ENCODE peak calls at places on chromosomes 12 and 14, in six cellular contexts. One of them, this sample, is unnamed.

GRCh38 chr12:127726928-127727327 is 540.0 kb upstream of the TMEM132C start:
- DNase-seq in thoracic aorta: no peak
- DNase-seq in fibroblast of pulmonary artery: no peak
- DNase-seq in retinal pigment epithelial cell: no peak
- DNase-seq in adrenal gland: no peak
- DNase-seq in cardiac fibroblast: no peak
- DNase-seq in this sample: no peak

GRCh38 chr14:97185186-97185585 is 388.0 kb downstream of the VRK1 start:
- DNase-seq in adrenal gland: no peak
- DNase-seq in thoracic aorta: no peak
- DNase-seq in retinal pigment epithelial cell: no peak
- DNase-seq in fibroblast of pulmonary artery: no peak
- DNase-seq in cardiac fibroblast: no peak
- DNase-seq in this sample: no peak

GRCh38 chr12:47087088-47087688 is 7.4 kb upstream of the AMIGO2 start:
- DNase-seq in adrenal gland: no peak
- DNase-seq in fibroblast of pulmonary artery: peak; percentile 66
- DNase-seq in retinal pigment epithelial cell: no peak
- DNase-seq in thoracic aorta: no peak
- DNase-seq in cardiac fibroblast: peak; percentile 57
- DNase-seq in this sample: no peak

GRCh38 chr12:109879332-109880048 is 851 bp downstream of the GLTP start:
- DNase-seq in thoracic aorta: no peak
- DNase-seq in fibroblast of pulmonary artery: peak; percentile 24
- DNase-seq in adrenal gland: no peak
- DNase-seq in retinal pigment epithelial cell: no peak
- DNase-seq in cardiac fibroblast: peak; percentile 26
- DNase-seq in this sample: no peak

GRCh38 chr12:6914246-6914947 is at the start of gene ENO2:
- DNase-seq in cardiac fibroblast: peak; percentile 58
- DNase-seq in fibroblast of pulmonary artery: peak; percentile 47
- DNase-seq in retinal pigment epithelial cell: no peak
- DNase-seq in thoracic aorta: peak; percentile 60
- DNase-seq in adrenal gland: peak; percentile 68
- DNase-seq in this sample: peak; percentile 78

GRCh38 chr12:17853054-17853453 is 236.9 kb downstream of the RERGL start:
- DNase-seq in thoracic aorta: no peak
- DNase-seq in fibroblast of pulmonary artery: no peak
- DNase-seq in retinal pigment epithelial cell: no peak
- DNase-seq in cardiac fibroblast: no peak
- DNase-seq in adrenal gland: no peak
- DNase-seq in this sample: no peak

GRCh38 chr14:50820786-50821185 is 10.2 kb downstream of the NIN start:
- DNase-seq in thoracic aorta: no peak
- DNase-seq in fibroblast of pulmonary artery: no peak
- DNase-seq in adrenal gland: no peak
- DNase-seq in retinal pigment epithelial cell: no peak
- DNase-seq in cardiac fibroblast: no peak
- DNase-seq in this sample: no peak

GRCh38 chr14:57266060-57266459 is 2.6 kb downstream of the EXOC5 start:
- DNase-seq in adrenal gland: no peak
- DNase-seq in retinal pigment epithelial cell: no peak
- DNase-seq in fibroblast of pulmonary artery: peak; percentile 36
- DNase-seq in thoracic aorta: no peak
- DNase-seq in cardiac fibroblast: no peak
- DNase-seq in this sample: peak; percentile 18

GRCh38 chr12:29614926-29615325 is 117.4 kb upstream of the OVCH1 start:
- DNase-seq in retinal pigment epithelial cell: no peak
- DNase-seq in cardiac fibroblast: no peak
- DNase-seq in fibroblast of pulmonary artery: no peak
- DNase-seq in thoracic aorta: no peak
- DNase-seq in adrenal gland: no peak
- DNase-seq in this sample: peak; percentile 38

GRCh38 chr14:67457782-67458181 is 30.7 kb downstream of the TMEM229B start:
- DNase-seq in fibroblast of pulmonary artery: no peak
- DNase-seq in retinal pigment epithelial cell: peak; percentile 13
- DNase-seq in thoracic aorta: no peak
- DNase-seq in adrenal gland: peak; percentile 67
- DNase-seq in cardiac fibroblast: no peak
- DNase-seq in this sample: peak; percentile 8

GRCh38 chr12:109541412-109541725 is 31.9 kb downstream of the MMAB start:
- DNase-seq in cardiac fibroblast: no peak
- DNase-seq in thoracic aorta: no peak
- DNase-seq in fibroblast of pulmonary artery: no peak
- DNase-seq in retinal pigment epithelial cell: no peak
- DNase-seq in adrenal gland: peak; percentile 48
- DNase-seq in this sample: peak; percentile 76

GRCh38 chr14:24080888-24081738 is 9.8 kb downstream of the CPNE6 start:
- DNase-seq in retinal pigment epithelial cell: peak; percentile 25
- DNase-seq in thoracic aorta: no peak
- DNase-seq in fibroblast of pulmonary artery: no peak
- DNase-seq in adrenal gland: no peak
- DNase-seq in cardiac fibroblast: peak; percentile 12
- DNase-seq in this sample: peak; percentile 56

GRCh38 chr12:121223283-121223946 is 13.5 kb downstream of the P2RX4 start:
- DNase-seq in cardiac fibroblast: peak; percentile 22
- DNase-seq in adrenal gland: no peak
- DNase-seq in thoracic aorta: no peak
- DNase-seq in fibroblast of pulmonary artery: no peak
- DNase-seq in retinal pigment epithelial cell: no peak
- DNase-seq in this sample: no peak

GRCh38 chr12:101607894-101608293 is 13.1 kb downstream of the MYBPC1 start:
- DNase-seq in thoracic aorta: no peak
- DNase-seq in retinal pigment epithelial cell: no peak
- DNase-seq in fibroblast of pulmonary artery: no peak
- DNase-seq in cardiac fibroblast: no peak
- DNase-seq in adrenal gland: no peak
- DNase-seq in this sample: no peak

DNA sequence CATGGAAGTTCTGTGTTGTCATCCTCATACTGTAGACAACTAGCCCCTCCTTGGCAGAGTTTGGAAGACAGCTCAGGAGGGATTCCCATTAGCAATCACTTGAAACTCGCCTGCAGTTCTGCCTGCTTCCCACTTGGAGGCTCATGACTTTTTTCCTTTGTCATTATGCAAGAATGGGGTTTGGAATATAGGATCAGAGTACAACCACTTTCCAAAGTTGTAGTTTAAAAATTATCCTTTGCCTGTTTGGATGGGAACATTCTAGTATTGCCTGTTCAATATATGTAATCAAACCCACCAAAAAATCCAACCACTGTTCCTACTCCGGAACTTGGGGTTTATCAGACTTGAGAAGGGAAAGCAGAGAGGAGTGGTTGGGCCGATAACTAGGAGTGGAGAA is 2.1 kb upstream of the GPD1 start:
- DNase-seq in thoracic aorta: no peak
- DNase-seq in cardiac fibroblast: peak; percentile 57
- DNase-seq in retinal pigment epithelial cell: no peak
- DNase-seq in fibroblast of pulmonary artery: peak; percentile 64
- DNase-seq in adrenal gland: no peak
- DNase-seq in this sample: peak; percentile 48
- TF ChIP-seq CTCF in thoracic aorta: peak; percentile 39
- TF ChIP-seq CTCF in cardiac fibroblast: peak; percentile 51
- TF ChIP-seq CTCF in retinal pigment epithelial cell: peak; percentile 63
- TF ChIP-seq CTCF in fibroblast of pulmonary artery: peak; percentile 64
- TF ChIP-seq CTCF in adrenal gland: peak; percentile 40
- TF ChIP-seq CTCF in this sample: peak; percentile 50

DNA sequence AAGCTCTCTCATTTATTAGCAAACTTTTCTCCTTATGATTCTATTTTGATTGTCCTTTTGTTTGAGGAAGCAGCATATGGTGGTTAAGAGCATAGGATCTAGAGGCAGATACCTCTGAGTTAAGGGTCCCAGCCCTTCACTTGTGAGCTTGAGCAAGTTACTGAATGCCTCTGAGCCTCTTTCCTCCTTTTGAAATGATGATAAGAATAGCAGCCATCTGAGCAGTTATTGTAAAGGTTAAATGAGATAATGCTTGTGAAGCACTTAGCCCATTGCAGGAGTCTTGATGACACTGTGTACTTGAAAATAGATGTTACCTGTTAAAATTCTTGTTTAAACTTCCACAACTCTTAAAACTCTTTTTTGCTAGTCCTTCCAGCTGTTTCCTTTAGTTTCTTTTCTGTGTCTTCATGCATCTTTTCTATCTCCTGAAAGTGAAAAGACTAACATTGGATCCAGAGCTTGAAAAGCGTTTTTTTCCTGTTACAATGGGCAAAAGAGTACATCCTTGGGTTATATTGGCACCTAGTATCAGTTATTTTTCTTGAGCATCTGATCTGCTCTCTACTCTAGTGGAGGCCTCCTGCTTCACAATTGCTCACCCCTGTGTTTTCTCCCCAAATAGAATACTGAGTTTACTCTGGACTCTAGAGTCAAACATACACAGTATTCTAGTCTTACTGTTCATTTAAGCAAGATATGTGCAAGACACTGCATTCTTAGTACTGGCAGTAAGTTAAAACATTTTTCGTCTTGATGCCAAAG is 3.1 kb downstream of the HIF1A start:
- DNase-seq in retinal pigment epithelial cell: no peak
- DNase-seq in fibroblast of pulmonary artery: peak; percentile 72
- DNase-seq in adrenal gland: no peak
- DNase-seq in thoracic aorta: no peak
- DNase-seq in cardiac fibroblast: peak; percentile 63
- DNase-seq in this sample: no peak
- H3K4me3 ChIP-seq in retinal pigment epithelial cell: peak overlapping the region; percentile 96
- H3K4me3 ChIP-seq in fibroblast of pulmonary artery: peak overlapping the region; percentile 71
- H3K4me3 ChIP-seq in adrenal gland: peak overlapping the region; percentile 96
- H3K4me3 ChIP-seq in thoracic aorta: peak overlapping the region; percentile 98
- H3K4me3 ChIP-seq in cardiac fibroblast: peak overlapping the region; percentile 82
- H3K4me3 ChIP-seq in this sample: peak overlapping the region; percentile 74

GRCh38 chr12:53381739-53382630 is 2.0 kb downstream of the SP1 start:
- DNase-seq in adrenal gland: peak; percentile 91
- DNase-seq in cardiac fibroblast: peak; percentile 85
- DNase-seq in thoracic aorta: no peak
- DNase-seq in fibroblast of pulmonary artery: peak; percentile 80
- DNase-seq in retinal pigment epithelial cell: no peak
- DNase-seq in this sample: peak; percentile 50

GRCh38 chr12:53379389-53380103 is 430 bp upstream of the SP1 start:
- DNase-seq in cardiac fibroblast: peak; percentile 100
- DNase-seq in thoracic aorta: peak; percentile 100
- DNase-seq in fibroblast of pulmonary artery: peak; percentile 100
- DNase-seq in adrenal gland: peak; percentile 100
- DNase-seq in retinal pigment epithelial cell: peak; percentile 100
- DNase-seq in this sample: peak; percentile 100

GRCh38 chr12:53380104-53380796 is at the start of gene SP1:
- DNase-seq in adrenal gland: peak; percentile 93
- DNase-seq in fibroblast of pulmonary artery: peak; percentile 95
- DNase-seq in cardiac fibroblast: peak; percentile 92
- DNase-seq in thoracic aorta: peak; percentile 50
- DNase-seq in retinal pigment epithelial cell: peak; percentile 55
- DNase-seq in this sample: peak; percentile 98

GRCh38 chr12:53383258-53383657 is 3.3 kb downstream of the SP1 start:
- DNase-seq in thoracic aorta: no peak
- DNase-seq in adrenal gland: no peak
- DNase-seq in retinal pigment epithelial cell: no peak
- DNase-seq in cardiac fibroblast: no peak
- DNase-seq in fibroblast of pulmonary artery: no peak
- DNase-seq in this sample: no peak

DNA sequence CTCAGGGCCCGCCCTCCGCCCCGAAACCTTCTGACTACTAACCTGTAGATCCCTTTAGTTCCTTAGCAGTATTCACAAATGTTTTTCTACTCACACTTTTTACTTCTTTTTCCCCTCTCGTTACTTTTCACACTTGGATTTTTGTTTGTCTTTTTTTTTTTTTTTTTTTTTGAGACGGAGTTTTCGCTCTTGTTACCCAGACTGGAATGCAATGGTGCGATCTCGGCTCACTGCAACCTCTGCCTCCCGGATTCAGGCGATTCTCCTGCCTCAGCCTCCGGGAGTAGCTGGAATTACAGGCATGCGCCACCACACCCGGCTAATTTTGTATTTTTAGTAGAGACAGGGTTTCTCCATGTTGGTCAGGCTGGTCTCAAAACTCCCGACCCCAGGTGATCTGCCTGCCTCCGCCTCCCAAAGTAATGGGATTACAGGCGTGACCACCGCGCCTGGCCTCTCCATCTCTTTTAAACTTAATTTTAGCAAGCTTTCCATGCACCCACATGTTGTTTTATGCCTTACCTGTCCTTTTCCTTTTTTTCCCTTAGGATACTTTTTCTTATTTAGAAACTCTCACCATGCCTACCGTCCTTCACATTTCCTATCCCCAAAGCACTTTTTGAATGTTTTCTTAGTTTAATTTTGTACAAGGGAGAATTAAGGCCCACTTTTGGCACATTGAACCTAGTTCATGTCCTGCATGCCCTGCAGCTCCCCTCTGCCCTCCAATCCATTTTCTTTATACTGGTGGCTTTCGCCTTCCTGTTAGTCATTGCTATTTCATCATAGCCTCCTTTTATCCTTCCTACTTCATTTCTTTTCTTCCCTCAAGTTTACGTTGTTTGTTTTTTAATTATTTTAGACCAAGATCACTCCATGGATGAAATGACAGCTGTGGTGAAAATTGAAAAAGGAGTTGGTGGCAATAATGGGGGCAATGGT is 1.1 kb downstream of the SP1 start:
- DNase-seq in cardiac fibroblast: peak; percentile 70
- DNase-seq in fibroblast of pulmonary artery: peak; percentile 61
- DNase-seq in adrenal gland: no peak
- DNase-seq in thoracic aorta: no peak
- DNase-seq in retinal pigment epithelial cell: no peak
- DNase-seq in this sample: peak; percentile 45
- TF ChIP-seq CTCF in cardiac fibroblast: no peak
- TF ChIP-seq CTCF in fibroblast of pulmonary artery: no peak
- TF ChIP-seq CTCF in adrenal gland: no peak
- TF ChIP-seq CTCF in thoracic aorta: no peak
- TF ChIP-seq CTCF in retinal pigment epithelial cell: no peak
- TF ChIP-seq CTCF in this sample: no peak

GRCh38 chr12:70242695-70243509 is at the start of gene CNOT2:
- DNase-seq in retinal pigment epithelial cell: peak; percentile 55
- DNase-seq in adrenal gland: peak; percentile 90
- DNase-seq in cardiac fibroblast: peak; percentile 95
- DNase-seq in fibroblast of pulmonary artery: peak; percentile 95
- DNase-seq in thoracic aorta: peak; percentile 61
- DNase-seq in this sample: peak; percentile 95

GRCh38 chr12:70241845-70242244 is 1.4 kb upstream of the CNOT2 start:
- DNase-seq in fibroblast of pulmonary artery: no peak
- DNase-seq in retinal pigment epithelial cell: no peak
- DNase-seq in adrenal gland: no peak
- DNase-seq in thoracic aorta: no peak
- DNase-seq in cardiac fibroblast: no peak
- DNase-seq in this sample: no peak

GRCh38 chr12:70243510-70244331 is 488 bp downstream of the CNOT2 start:
- DNase-seq in fibroblast of pulmonary artery: peak; percentile 66
- DNase-seq in retinal pigment epithelial cell: no peak
- DNase-seq in cardiac fibroblast: peak; percentile 66
- DNase-seq in thoracic aorta: no peak
- DNase-seq in adrenal gland: peak; percentile 70
- DNase-seq in this sample: peak; percentile 84

GRCh38 chr12:70236990-70237389 is 6.2 kb upstream of the CNOT2 start:
- DNase-seq in cardiac fibroblast: no peak
- DNase-seq in fibroblast of pulmonary artery: no peak
- DNase-seq in thoracic aorta: no peak
- DNase-seq in adrenal gland: no peak
- DNase-seq in retinal pigment epithelial cell: no peak
- DNase-seq in this sample: no peak

DNA sequence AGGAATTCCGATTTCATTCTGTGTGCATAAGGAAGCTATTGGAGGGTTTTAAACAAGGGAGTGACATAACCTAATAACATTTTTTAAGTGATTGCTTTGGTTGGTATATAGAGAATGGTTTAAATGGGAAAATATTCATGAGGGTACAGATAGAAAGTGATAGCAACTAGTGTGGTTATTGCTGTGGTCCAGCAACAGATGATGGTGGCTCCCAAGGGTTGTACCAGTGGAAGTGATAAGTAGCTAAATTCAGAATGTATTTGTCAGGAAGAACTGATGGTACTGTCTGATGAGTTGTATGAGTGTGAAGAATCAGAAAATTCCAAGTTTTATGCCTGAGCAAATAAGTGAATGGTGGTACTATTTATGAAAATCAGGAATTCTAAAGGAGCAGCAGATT is 2.6 kb upstream of the CNOT2 start:
- DNase-seq in cardiac fibroblast: no peak
- DNase-seq in retinal pigment epithelial cell: no peak
- DNase-seq in fibroblast of pulmonary artery: no peak
- DNase-seq in adrenal gland: no peak
- DNase-seq in thoracic aorta: no peak
- DNase-seq in this sample: no peak
- H3K4me3 ChIP-seq in cardiac fibroblast: no peak overlapping the region
- H3K4me3 ChIP-seq in retinal pigment epithelial cell: no peak overlapping the region
- H3K4me3 ChIP-seq in fibroblast of pulmonary artery: no peak overlapping the region
- H3K4me3 ChIP-seq in adrenal gland: no peak overlapping the region
- H3K4me3 ChIP-seq in thoracic aorta: no peak overlapping the region
- H3K4me3 ChIP-seq in this sample: no peak overlapping the region

This sample was measured in foreskin fibroblast.